ENCODE peak calls at places on chromosomes 11 and 22, in five cellular contexts. E is IMR-90, Q is breast epithelium, N is stomach, F is GM12891. A is an unnamed sample.

GRCh38 chr11:61095022-61095421 is 7.3 kb upstream of the CD5 start:
- DNase-seq in F (no peak), Q (no peak), E (no peak), N (no peak), A (no peak)

GRCh38 chr11:70628881-70629844 is 230.8 kb downstream of the CTTN start:
- DNase-seq in N (peak), E (no peak), F (no peak), Q (no peak), A (no peak)

GRCh38 chr11:122847437-122847836 is 9.1 kb downstream of the CRTAM start:
- DNase-seq in N (no peak), Q (no peak), E (no peak), F (no peak), A (no peak)

GRCh38 chr11:8374716-8375115 is 111.0 kb upstream of the LMO1 start:
- DNase-seq in F (no peak), Q (peak), E (no peak), N (no peak), A (no peak)

GRCh38 chr11:46281374-46281831 is 3.9 kb downstream of the CREB3L1 start:
- DNase-seq in Q (no peak), E (peak), N (peak), F (no peak), A (no peak)

GRCh38 chr11:14203392-14203791 is 155.6 kb downstream of the RRAS2 start:
- DNase-seq in E (no peak), N (no peak), F (no peak), Q (no peak), A (no peak)

GRCh38 chr11:121486054-121486453 is 33.3 kb upstream of the SORL1-AS1 start:
- DNase-seq in Q (no peak), N (no peak), E (no peak), F (no peak), A (no peak)

GRCh38 chr22:39997939-39998726 is 3.4 kb downstream of the FAM83F start:
- DNase-seq in E (peak), N (peak), F (no peak), Q (peak), A (no peak)

GRCh38 chr11:61650781-61651571 is 29.2 kb upstream of the DAGLA start:
- DNase-seq in Q (no peak), F (no peak), E (no peak), N (no peak), A (no peak)

GRCh38 chr11:94007426-94007825 is 13.7 kb upstream of the HEPHL1 start:
- DNase-seq in F (no peak), E (no peak), N (no peak), Q (no peak), A (no peak)

GRCh38 chr11:115784796-115785521 is 280.7 kb upstream of the CADM1 start:
- DNase-seq in N (peak), F (no peak), Q (no peak), E (no peak), A (no peak)

GRCh38 chr22:37060801-37061610 is 9.5 kb downstream of the KCTD17 start:
- DNase-seq in N (no peak), Q (no peak), E (no peak), F (peak), A (peak)

GRCh38 chr22:20750461-20751184 is 23.3 kb upstream of the SERPIND1 start:
- DNase-seq in N (peak), E (peak), Q (peak), F (peak), A (peak)

GRCh38 chr11:1486054-1486825 is at the start of gene MOB2:
- DNase-seq in E (peak), Q (peak), N (peak), F (peak), A (no peak)

GRCh38 chr11:90178751-90179150 is 44.1 kb downstream of the CHORDC1 start:
- DNase-seq in E (no peak), N (no peak), F (no peak), Q (no peak), A (no peak)

GRCh38 chr11:129946965-129947364 is 51.6 kb upstream of the NFRKB start:
- DNase-seq in Q (no peak), N (no peak), F (no peak), E (no peak), A (no peak)

GRCh38 chr22:42872821-42873220 is 15.7 kb upstream of the ARFGAP3 start:
- DNase-seq in F (no peak), N (no peak), E (no peak), Q (no peak), A (no peak)

GRCh38 chr11:57460756-57461749 is 725 bp downstream of the RTN4RL2 start:
- DNase-seq in N (no peak), F (no peak), Q (no peak), E (no peak), A (no peak)

GRCh38 chr22:47617186-47617585 is 854.7 kb downstream of the TBC1D22A start:
- DNase-seq in F (no peak), N (no peak), E (no peak), Q (no peak), A (no peak)

GRCh38 chr11:72045849-72046248 is 34.5 kb downstream of the NUMA1 start:
- DNase-seq in N (no peak), Q (no peak), F (no peak), E (no peak), A (no peak)

GRCh38 chr22:20422965-20423635 is 14.5 kb downstream of the SCARF2 start:
- DNase-seq in F (no peak), N (peak), E (no peak), Q (no peak), A (no peak)

GRCh38 chr11:74694536-74694935 is 36.7 kb downstream of the CHRDL2 start:
- DNase-seq in F (no peak), Q (no peak), N (no peak), E (no peak), A (no peak)

GRCh38 chr22:22935546-22936157 is 48.0 kb downstream of the IGLL5 start:
- DNase-seq in F (peak), Q (no peak), N (peak), E (no peak), A (peak)

GRCh38 chr11:34327804-34328631 is 29.8 kb downstream of the ABTB2 start:
- DNase-seq in N (no peak), Q (no peak), F (no peak), E (peak), A (no peak)

GRCh38 chr11:97961431-97961830 is 1059.3 kb upstream of the CNTN5 start:
- DNase-seq in N (no peak), F (no peak), Q (no peak), E (no peak), A (no peak)

GRCh38 chr22:50711446-50712340 is 26.3 kb upstream of the ACR start:
- DNase-seq in E (no peak), Q (no peak), F (no peak), N (no peak), A (no peak)

GRCh38 chr22:35315855-35316745 is 16.4 kb downstream of the TOM1 start:
- DNase-seq in N (no peak), E (no peak), Q (peak), F (no peak), A (no peak)

GRCh38 chr11:69280451-69280850 is 13.5 kb upstream of the MYEOV start:
- DNase-seq in N (no peak), Q (no peak), F (no peak), E (peak), A (no peak)

GRCh38 chr11:20056109-20057054 is 103.9 kb downstream of the DBX1 start:
- DNase-seq in N (peak), F (no peak), Q (no peak), E (no peak), A (no peak)

GRCh38 chr11:68715685-68716084 is 31.3 kb downstream of the GAL start:
- DNase-seq in N (no peak), F (no peak), E (no peak), Q (no peak), A (no peak)

GRCh38 chr22:44424867-44425351 is 73.1 kb downstream of the RTL6 start:
- DNase-seq in F (no peak), N (no peak), E (no peak), Q (peak), A (no peak)

GRCh38 chr11:78011301-78011700 is 11.8 kb downstream of the KCTD14 start:
- DNase-seq in Q (no peak), F (no peak), N (no peak), E (no peak), A (no peak)

GRCh38 chr11:78010755-78011154 is 12.3 kb downstream of the KCTD14 start:
- DNase-seq in N (no peak), Q (no peak), E (no peak), F (no peak), A (no peak)

DNA sequence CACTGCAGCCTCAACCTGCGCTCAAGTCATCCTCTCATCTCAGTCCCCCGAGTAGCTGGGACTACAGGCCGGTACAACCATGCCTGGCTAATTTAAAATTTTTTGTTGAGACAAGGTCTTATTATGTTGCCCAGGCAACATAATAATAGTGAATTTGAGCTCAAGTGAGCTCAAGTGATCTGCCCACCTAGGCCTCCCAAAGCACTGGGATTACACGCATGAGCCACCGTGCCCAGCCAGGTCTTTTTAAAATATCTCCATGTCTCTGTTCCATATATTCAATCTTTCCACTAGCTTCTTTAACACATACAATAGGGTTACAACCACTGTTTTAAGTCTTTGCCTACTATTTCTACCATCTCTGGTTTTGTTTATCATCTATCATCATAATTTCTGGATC is 13.7 kb upstream of the INTS4 start:
- DNase-seq in N (no peak), E (no peak), F (no peak), Q (no peak), A (no peak)
- TF ChIP-seq POLR2A in N (no peak), E (no peak), F (no peak), Q (no peak), A (no peak)

DNA sequence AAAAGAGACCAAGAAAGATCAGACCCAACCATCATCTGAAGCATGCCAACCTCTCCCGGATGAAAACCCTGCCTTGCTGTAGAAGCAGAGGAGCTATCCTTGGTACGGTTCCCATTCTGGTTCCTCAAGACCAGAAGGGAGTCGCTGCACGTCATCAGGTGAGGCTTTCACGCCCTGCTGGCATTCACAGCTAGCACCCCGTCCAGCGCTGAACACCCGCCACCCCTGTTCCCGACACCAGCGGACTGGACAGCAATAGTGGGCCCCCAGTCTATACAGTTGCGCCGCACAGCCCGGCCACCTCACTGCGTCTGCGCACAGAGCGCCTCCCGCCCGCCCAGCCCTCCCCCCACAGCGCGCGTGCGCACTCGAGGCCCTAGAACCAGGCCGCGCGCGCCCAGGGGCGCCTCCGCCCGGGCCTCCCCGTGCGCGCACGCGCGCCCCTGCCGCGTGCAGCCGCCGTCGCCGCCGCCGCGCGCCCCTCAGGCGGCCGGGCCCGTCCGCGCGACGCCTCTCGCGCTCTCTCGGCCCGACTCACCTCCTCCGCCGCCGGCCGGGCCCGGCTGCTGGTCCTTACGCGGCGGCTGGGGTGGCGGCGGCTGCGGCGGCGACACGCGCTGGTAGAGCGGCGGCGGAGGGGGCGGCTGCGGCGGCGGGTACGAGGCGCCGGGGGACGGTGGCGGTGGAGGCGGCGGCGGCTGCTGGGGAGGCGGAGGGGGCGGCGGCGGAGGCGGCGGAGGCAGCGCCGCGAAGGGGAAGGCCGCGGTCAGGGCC is 706 bp downstream of the SF1 start:
- DNase-seq in Q (peak), E (peak), F (peak), N (peak), A (peak)
- TF ChIP-seq POLR2A in Q (no peak), E (peak), F (peak), N (no peak), A (peak)

GRCh38 chr11:64924910-64925284 is 408 bp downstream of the PPP2R5B start:
- DNase-seq in N (no peak), E (no peak), F (no peak), Q (no peak), A (no peak)
- TF ChIP-seq POLR2A in N (no peak), E (no peak), F (no peak), Q (no peak), A (no peak)

GRCh38 chr11:288328-289144 is at the start of gene PGGHG:
- DNase-seq in E (no peak), N (peak), Q (peak), F (peak), A (peak)

GRCh38 chr11:290621-291231 is 1.8 kb downstream of the PGGHG start:
- DNase-seq in F (no peak), Q (no peak), E (no peak), N (no peak), A (no peak)

GRCh38 chr11:289706-290620 is 1.0 kb downstream of the PGGHG start:
- DNase-seq in F (no peak), E (no peak), Q (peak), N (no peak), A (no peak)

GRCh38 chr11:287821-288327 is 1.1 kb upstream of the PGGHG start:
- DNase-seq in E (no peak), Q (peak), F (peak), N (no peak), A (peak)

DNA sequence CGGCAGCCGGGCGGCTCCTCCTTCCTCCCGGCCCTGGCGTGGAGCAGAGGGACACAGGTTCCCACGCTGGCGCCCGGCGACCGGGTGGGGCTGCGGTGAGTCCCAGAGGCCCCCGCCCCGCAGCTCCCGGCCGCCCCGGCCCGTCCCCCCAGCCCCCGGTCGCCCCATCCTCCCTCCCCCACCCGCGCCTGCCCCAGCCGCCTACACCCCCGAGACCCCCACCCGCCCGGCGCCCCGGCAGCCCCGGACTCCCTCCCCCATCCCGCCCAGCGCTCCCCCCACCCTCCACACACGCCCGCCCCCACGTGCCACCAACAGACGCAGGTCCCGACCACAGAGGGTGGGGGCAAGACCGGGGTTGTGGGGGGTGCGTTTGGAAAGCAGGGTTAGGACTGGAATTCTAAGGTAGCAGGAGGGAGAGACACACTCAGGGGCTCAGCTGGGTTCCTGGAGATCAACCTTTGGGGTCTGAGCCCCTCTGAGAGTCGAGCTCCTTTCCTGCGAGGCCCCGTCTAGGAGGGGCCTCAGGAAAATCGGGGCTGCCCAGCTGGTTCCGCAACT is 299 bp downstream of the PGGHG start:
- DNase-seq in F (peak), Q (no peak), E (no peak), N (no peak), A (no peak)
- TF ChIP-seq POLR2A in F (no peak), Q (no peak), E (no peak), N (no peak), A (no peak)

DNA sequence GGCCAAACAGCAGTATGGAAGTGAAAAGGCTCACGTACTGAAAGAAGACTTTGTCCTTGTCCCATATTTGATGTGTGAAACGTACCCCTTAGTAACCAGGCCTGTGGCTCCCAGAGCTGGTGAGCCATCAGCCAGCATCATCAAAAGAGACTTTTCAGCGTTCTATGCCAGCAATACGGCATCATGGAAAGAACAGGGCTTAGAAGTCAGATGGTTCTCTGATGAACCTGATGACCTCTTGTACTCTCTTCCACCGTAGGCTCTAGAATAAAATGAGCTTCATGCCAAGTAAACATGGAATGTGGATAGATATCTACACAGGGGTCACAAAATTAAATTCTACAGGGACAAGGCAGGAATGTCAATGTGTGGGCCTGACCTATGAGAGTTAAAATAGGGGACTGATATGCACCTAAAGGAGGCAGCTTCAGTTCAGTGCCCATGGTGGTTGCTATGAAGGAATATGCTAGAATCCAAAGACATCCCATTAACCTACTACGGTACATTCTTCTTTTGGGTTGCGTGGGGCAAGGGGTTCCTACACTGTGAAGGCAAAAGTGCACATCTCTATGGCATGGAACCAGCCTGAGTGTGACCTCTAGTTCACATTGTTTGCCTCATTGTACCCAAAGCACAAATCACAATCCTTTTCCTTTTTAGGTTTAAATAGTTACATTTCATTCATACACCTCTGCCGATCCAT is 130.6 kb downstream of the ETS1 start:
- DNase-seq in E (no peak), Q (no peak), F (no peak), N (no peak), A (no peak)
- TF ChIP-seq POLR2A in E (no peak), Q (no peak), F (no peak), N (no peak), A (no peak)

A was measured in GM12892.